ENCODE peak calls at places on chromosomes 16 and 17, in six cellular contexts. One of them, this sample, is unnamed.

GRCh38 chr17:38539386-38539785 is 66.4 kb downstream of the SRCIN1 start:
- DNase-seq in stomach: no peak
- DNase-seq in fibroblast of lung: no peak
- DNase-seq in transverse colon: no peak
- DNase-seq in suprapubic skin: no peak
- DNase-seq in cardiac muscle cell: no peak
- DNase-seq in this sample: no peak

GRCh38 chr17:21095735-21096134 is 31.0 kb upstream of the DHRS7B start:
- DNase-seq in cardiac muscle cell: no peak
- DNase-seq in stomach: no peak
- DNase-seq in fibroblast of lung: no peak
- DNase-seq in suprapubic skin: no peak
- DNase-seq in transverse colon: no peak
- DNase-seq in this sample: no peak

GRCh38 chr17:41212524-41213169 is 13.8 kb upstream of the KRTAP9-2 start:
- DNase-seq in transverse colon: no peak
- DNase-seq in suprapubic skin: no peak
- DNase-seq in cardiac muscle cell: no peak
- DNase-seq in fibroblast of lung: no peak
- DNase-seq in stomach: no peak
- DNase-seq in this sample: no peak

GRCh38 chr17:74354123-74354522 is 7.5 kb downstream of the BTBD17 start:
- DNase-seq in transverse colon: peak; percentile 55
- DNase-seq in cardiac muscle cell: no peak
- DNase-seq in stomach: peak; percentile 34
- DNase-seq in fibroblast of lung: no peak
- DNase-seq in suprapubic skin: no peak
- DNase-seq in this sample: no peak

GRCh38 chr17:81426676-81427445 is 31.6 kb downstream of the BAHCC1 start:
- DNase-seq in transverse colon: no peak
- DNase-seq in cardiac muscle cell: no peak
- DNase-seq in fibroblast of lung: no peak
- DNase-seq in suprapubic skin: no peak
- DNase-seq in stomach: peak; percentile 77
- DNase-seq in this sample: no peak

GRCh38 chr16:85891776-85892166 is 7.2 kb upstream of the IRF8 start:
- DNase-seq in cardiac muscle cell: no peak
- DNase-seq in suprapubic skin: no peak
- DNase-seq in stomach: no peak
- DNase-seq in fibroblast of lung: no peak
- DNase-seq in transverse colon: peak; percentile 43
- DNase-seq in this sample: no peak

GRCh38 chr17:29004081-29004692 is 1.6 kb downstream of the SEZ6 start:
- DNase-seq in fibroblast of lung: peak; percentile 15
- DNase-seq in stomach: no peak
- DNase-seq in transverse colon: no peak
- DNase-seq in cardiac muscle cell: peak; percentile 42
- DNase-seq in suprapubic skin: no peak
- DNase-seq in this sample: peak; percentile 3

GRCh38 chr17:61641084-61641483 is 50.1 kb upstream of the NACA2 start:
- DNase-seq in cardiac muscle cell: no peak
- DNase-seq in stomach: no peak
- DNase-seq in suprapubic skin: no peak
- DNase-seq in transverse colon: no peak
- DNase-seq in fibroblast of lung: no peak
- DNase-seq in this sample: no peak

GRCh38 chr17:75561927-75562603 is 25.5 kb upstream of the MYO15B start:
- DNase-seq in suprapubic skin: no peak
- DNase-seq in fibroblast of lung: no peak
- DNase-seq in transverse colon: no peak
- DNase-seq in cardiac muscle cell: peak; percentile 51
- DNase-seq in stomach: peak; percentile 46
- DNase-seq in this sample: no peak

GRCh38 chr17:58677204-58677880 is 14.5 kb downstream of the TEX14 start:
- DNase-seq in fibroblast of lung: peak; percentile 82
- DNase-seq in stomach: no peak
- DNase-seq in suprapubic skin: no peak
- DNase-seq in cardiac muscle cell: peak; percentile 87
- DNase-seq in transverse colon: no peak
- DNase-seq in this sample: no peak

GRCh38 chr17:28993013-28993600 is 12.7 kb downstream of the SEZ6 start:
- DNase-seq in fibroblast of lung: no peak
- DNase-seq in transverse colon: no peak
- DNase-seq in stomach: no peak
- DNase-seq in suprapubic skin: no peak
- DNase-seq in cardiac muscle cell: no peak
- DNase-seq in this sample: no peak

GRCh38 chr17:55275894-55276804 is 11.4 kb downstream of the HLF start:
- DNase-seq in cardiac muscle cell: no peak
- DNase-seq in suprapubic skin: no peak
- DNase-seq in transverse colon: no peak
- DNase-seq in stomach: no peak
- DNase-seq in fibroblast of lung: no peak
- DNase-seq in this sample: no peak

GRCh38 chr16:88088161-88088581 is 136.9 kb downstream of the BANP start:
- DNase-seq in stomach: no peak
- DNase-seq in cardiac muscle cell: no peak
- DNase-seq in fibroblast of lung: peak; percentile 29
- DNase-seq in transverse colon: no peak
- DNase-seq in suprapubic skin: no peak
- DNase-seq in this sample: no peak

GRCh38 chr17:38747385-38748328 is 479 bp downstream of the PCGF2 start:
- DNase-seq in stomach: no peak
- DNase-seq in transverse colon: peak; percentile 57
- DNase-seq in suprapubic skin: no peak
- DNase-seq in fibroblast of lung: no peak
- DNase-seq in cardiac muscle cell: peak; percentile 48
- DNase-seq in this sample: no peak

GRCh38 chr17:20116683-20117309 is 107.6 kb downstream of the SPECC1 start:
- DNase-seq in cardiac muscle cell: peak; percentile 65
- DNase-seq in stomach: peak; percentile 39
- DNase-seq in transverse colon: peak; percentile 33
- DNase-seq in suprapubic skin: no peak
- DNase-seq in fibroblast of lung: peak; percentile 65
- DNase-seq in this sample: no peak

GRCh38 chr17:34366051-34366450 is 3.0 kb upstream of the CCL1 start:
- DNase-seq in transverse colon: no peak
- DNase-seq in fibroblast of lung: no peak
- DNase-seq in suprapubic skin: no peak
- DNase-seq in stomach: no peak
- DNase-seq in cardiac muscle cell: no peak
- DNase-seq in this sample: no peak

GRCh38 chr17:31448467-31449077 is 57.1 kb downstream of the RAB11FIP4 start:
- DNase-seq in transverse colon: no peak
- DNase-seq in cardiac muscle cell: peak; percentile 67
- DNase-seq in stomach: no peak
- DNase-seq in fibroblast of lung: peak; percentile 70
- DNase-seq in suprapubic skin: no peak
- DNase-seq in this sample: peak; percentile 32

GRCh38 chr17:40015998-40016691 is 905 bp downstream of the CSF3 start:
- DNase-seq in stomach: no peak
- DNase-seq in fibroblast of lung: no peak
- DNase-seq in cardiac muscle cell: no peak
- DNase-seq in suprapubic skin: no peak
- DNase-seq in transverse colon: no peak
- DNase-seq in this sample: no peak

GRCh38 chr17:40016692-40017000 is 1.4 kb downstream of the CSF3 start:
- DNase-seq in stomach: no peak
- DNase-seq in cardiac muscle cell: no peak
- DNase-seq in fibroblast of lung: no peak
- DNase-seq in suprapubic skin: no peak
- DNase-seq in transverse colon: no peak
- DNase-seq in this sample: no peak

GRCh38 chr17:40018211-40019121 is 3.2 kb downstream of the CSF3 start:
- DNase-seq in stomach: no peak
- DNase-seq in suprapubic skin: no peak
- DNase-seq in fibroblast of lung: peak; percentile 60
- DNase-seq in transverse colon: no peak
- DNase-seq in cardiac muscle cell: peak; percentile 59
- DNase-seq in this sample: no peak

GRCh38 chr17:40019140-40019991 is 4.1 kb downstream of the CSF3 start:
- DNase-seq in stomach: no peak
- DNase-seq in cardiac muscle cell: peak; percentile 84
- DNase-seq in transverse colon: no peak
- DNase-seq in fibroblast of lung: peak; percentile 86
- DNase-seq in suprapubic skin: no peak
- DNase-seq in this sample: peak; percentile 47

DNA sequence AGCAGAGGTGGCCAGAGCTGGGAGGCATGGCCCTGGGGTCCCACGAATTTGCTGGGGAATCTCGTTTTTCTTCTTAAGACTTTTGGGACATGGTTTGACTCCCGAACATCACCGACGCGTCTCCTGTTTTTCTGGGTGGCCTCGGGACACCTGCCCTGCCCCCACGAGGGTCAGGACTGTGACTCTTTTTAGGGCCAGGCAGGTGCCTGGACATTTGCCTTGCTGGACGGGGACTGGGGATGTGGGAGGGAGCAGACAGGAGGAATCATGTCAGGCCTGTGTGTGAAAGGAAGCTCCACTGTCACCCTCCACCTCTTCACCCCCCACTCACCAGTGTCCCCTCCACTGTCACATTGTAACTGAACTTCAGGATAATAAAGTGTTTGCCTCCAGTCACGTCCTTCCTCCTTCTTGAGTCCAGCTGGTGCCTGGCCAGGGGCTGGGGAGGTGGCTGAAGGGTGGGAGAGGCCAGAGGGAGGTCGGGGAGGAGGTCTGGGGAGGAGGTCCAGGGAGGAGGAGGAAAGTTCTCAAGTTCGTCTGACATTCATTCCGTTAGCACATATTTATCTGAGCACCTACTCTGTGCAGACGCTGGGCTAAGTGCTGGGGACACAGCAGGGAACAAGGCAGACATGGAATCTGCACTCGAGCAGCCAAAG is 2.3 kb downstream of the CSF3 start:
- DNase-seq in stomach: no peak
- DNase-seq in cardiac muscle cell: peak; percentile 12
- DNase-seq in transverse colon: no peak
- DNase-seq in fibroblast of lung: no peak
- DNase-seq in suprapubic skin: no peak
- DNase-seq in this sample: no peak
- H3K27ac ChIP-seq in stomach: no peak overlapping the region
- H3K27ac ChIP-seq in cardiac muscle cell: peak overlapping the region; percentile 88
- H3K27ac ChIP-seq in transverse colon: peak overlapping the region; percentile 74
- H3K27ac ChIP-seq in fibroblast of lung: peak overlapping the region; percentile 85
- H3K27ac ChIP-seq in suprapubic skin: no peak overlapping the region
- H3K27ac ChIP-seq in this sample: no peak overlapping the region

DNA sequence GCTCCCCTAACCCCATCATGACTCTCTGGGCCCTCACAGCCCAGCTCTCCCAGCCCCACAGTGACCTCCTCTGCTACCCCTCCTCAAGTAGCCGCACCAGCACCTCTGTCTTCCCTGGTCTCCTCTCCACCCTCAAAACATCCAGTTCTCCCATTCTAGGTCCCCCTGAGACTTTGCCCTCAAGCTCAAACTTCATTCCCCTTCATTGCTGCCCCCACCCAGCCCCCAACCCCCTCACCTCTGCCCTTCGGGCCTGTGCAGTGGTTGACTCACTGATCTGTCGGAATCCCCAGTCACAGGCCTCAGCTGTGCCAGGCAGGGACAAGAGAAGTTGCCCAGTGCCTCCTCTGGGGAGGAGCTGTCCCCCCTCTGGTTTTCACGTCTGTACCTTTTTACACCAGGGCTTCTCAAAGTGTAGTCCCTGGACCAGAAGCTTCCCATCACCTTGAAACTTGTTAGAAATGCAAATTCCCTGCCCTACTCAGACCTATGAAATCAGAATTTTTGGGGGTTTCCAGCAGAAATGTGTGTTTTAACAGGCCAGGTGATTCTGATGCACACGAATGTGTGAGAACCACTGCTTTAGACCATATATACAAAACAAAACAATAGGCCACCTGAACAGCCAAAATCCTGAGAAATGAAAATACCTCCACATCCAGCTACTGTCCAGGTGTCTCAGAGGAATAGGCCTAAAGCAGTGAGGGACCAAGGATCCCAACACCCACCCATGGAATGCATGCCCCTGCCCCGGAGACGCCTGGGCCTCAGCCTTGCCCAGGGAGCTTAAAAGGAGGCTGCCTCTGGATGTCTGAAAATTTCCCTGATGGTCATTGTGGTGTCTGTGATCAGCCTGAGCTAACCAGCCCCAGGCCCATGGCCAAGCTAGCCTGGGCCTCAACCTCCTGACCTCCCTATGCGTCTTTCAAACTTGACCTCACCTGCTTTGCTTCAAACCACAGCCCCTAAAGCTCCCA is 853 bp upstream of the DOK4 start:
- DNase-seq in transverse colon: no peak
- DNase-seq in stomach: no peak
- DNase-seq in suprapubic skin: no peak
- DNase-seq in fibroblast of lung: no peak
- DNase-seq in cardiac muscle cell: no peak
- DNase-seq in this sample: no peak
- H3K4me3 ChIP-seq in transverse colon: no peak overlapping the region
- H3K4me3 ChIP-seq in stomach: peak overlapping the region; percentile 84
- H3K4me3 ChIP-seq in suprapubic skin: peak overlapping the region; percentile 82
- H3K4me3 ChIP-seq in fibroblast of lung: peak overlapping the region; percentile 14
- H3K4me3 ChIP-seq in cardiac muscle cell: peak overlapping the region; percentile 100
- H3K4me3 ChIP-seq in this sample: peak overlapping the region; percentile 53

DNA sequence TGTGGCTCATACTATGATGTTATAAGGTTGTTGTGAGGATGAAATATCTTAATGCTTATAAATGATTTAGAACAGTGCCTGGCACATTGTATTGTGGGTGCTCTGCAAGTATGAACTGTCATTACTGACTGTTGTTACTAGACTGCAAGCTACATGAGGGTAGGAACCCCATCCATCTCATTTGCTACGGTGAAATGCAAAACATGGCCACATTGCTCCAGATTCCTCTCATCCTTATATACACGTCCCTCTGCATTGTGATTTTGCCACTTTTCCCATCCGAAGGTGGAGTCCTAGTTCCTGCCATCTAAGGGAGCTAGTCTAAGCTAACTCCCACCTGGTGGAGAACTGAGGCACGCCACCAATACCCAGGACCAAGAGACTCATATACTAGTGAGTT is 29.8 kb downstream of the HSBP1 start:
- DNase-seq in fibroblast of lung: no peak
- DNase-seq in transverse colon: no peak
- DNase-seq in cardiac muscle cell: no peak
- DNase-seq in stomach: no peak
- DNase-seq in suprapubic skin: no peak
- DNase-seq in this sample: no peak
- TF ChIP-seq CTCF in fibroblast of lung: no peak
- TF ChIP-seq CTCF in transverse colon: no peak
- TF ChIP-seq CTCF in cardiac muscle cell: no peak
- TF ChIP-seq CTCF in stomach: no peak
- TF ChIP-seq CTCF in suprapubic skin: no peak
- TF ChIP-seq CTCF in this sample: no peak

DNA sequence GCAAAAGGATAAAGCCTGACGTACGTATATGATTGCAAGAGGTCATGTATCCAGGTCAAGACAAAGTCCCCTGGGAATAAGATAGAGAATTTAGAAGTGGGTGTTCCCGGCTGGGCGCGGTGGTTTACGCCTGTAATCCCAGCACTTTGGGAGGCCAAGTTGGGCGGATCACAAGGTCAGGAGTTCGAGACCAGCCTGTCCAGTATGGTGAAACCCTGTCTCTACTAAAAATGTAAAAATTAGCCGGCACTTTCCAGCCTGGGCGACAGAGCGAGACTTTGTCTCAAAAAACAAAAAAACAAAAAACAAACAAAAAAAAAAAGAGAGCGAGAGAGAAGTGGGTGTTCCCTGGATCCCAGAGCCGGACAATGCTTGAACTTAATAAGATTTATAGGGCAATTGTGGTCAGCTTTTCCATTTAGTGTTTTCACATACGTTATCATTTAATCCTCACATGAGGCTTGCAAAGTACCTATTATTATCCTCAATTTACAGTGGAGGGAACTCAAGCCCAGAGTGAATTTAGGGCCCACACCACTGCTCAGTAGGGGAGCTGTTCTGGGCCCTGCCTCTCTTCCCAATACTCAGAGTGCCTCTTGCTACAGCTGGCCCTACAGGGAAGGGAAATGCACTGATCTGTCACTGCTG is 481 bp upstream of the GLTPD2 start:
- DNase-seq in suprapubic skin: no peak
- DNase-seq in transverse colon: no peak
- DNase-seq in cardiac muscle cell: peak; percentile 2
- DNase-seq in stomach: no peak
- DNase-seq in fibroblast of lung: peak; percentile 26
- DNase-seq in this sample: no peak
- H3K27ac ChIP-seq in suprapubic skin: no peak overlapping the region
- H3K27ac ChIP-seq in transverse colon: peak overlapping the region; percentile 98
- H3K27ac ChIP-seq in cardiac muscle cell: no peak overlapping the region
- H3K27ac ChIP-seq in stomach: no peak overlapping the region
- H3K27ac ChIP-seq in fibroblast of lung: no peak overlapping the region
- H3K27ac ChIP-seq in this sample: no peak overlapping the region

This sample was measured in AG04450.